ENCODE peak calls at places on chromosomes 16 and 17, in seven cellular contexts. One of them, this sample, is unnamed.

GRCh38 chr17:68198931-68199836 is 48.7 kb upstream of the AMZ2 start:
- DNase-seq in fibroblast of lung: no peak
- DNase-seq in psoas muscle: no peak
- DNase-seq in cardiac muscle cell: peak
- DNase-seq in AG04450: no peak
- DNase-seq in brain microvascular endothelial cell: no peak
- DNase-seq in fibroblast of villous mesenchyme: no peak
- DNase-seq in this sample: no peak

GRCh38 chr16:679808-680624 is at the start of gene STUB1:
- DNase-seq in brain microvascular endothelial cell: peak
- DNase-seq in fibroblast of lung: peak
- DNase-seq in AG04450: peak
- DNase-seq in fibroblast of villous mesenchyme: peak
- DNase-seq in cardiac muscle cell: peak
- DNase-seq in psoas muscle: peak
- DNase-seq in this sample: peak

GRCh38 chr16:9650284-9650683 is 531.9 kb downstream of the GRIN2A start:
- DNase-seq in brain microvascular endothelial cell: no peak
- DNase-seq in fibroblast of villous mesenchyme: no peak
- DNase-seq in cardiac muscle cell: peak
- DNase-seq in fibroblast of lung: no peak
- DNase-seq in AG04450: no peak
- DNase-seq in psoas muscle: no peak
- DNase-seq in this sample: no peak

GRCh38 chr16:85420501-85421337 is 192.4 kb upstream of the GSE1 start:
- DNase-seq in brain microvascular endothelial cell: no peak
- DNase-seq in fibroblast of villous mesenchyme: peak
- DNase-seq in AG04450: no peak
- DNase-seq in fibroblast of lung: peak
- DNase-seq in cardiac muscle cell: peak
- DNase-seq in psoas muscle: peak
- DNase-seq in this sample: no peak

GRCh38 chr17:82531431-82531881 is 11.9 kb downstream of the FOXK2 start:
- DNase-seq in psoas muscle: no peak
- DNase-seq in fibroblast of lung: peak
- DNase-seq in AG04450: peak
- DNase-seq in fibroblast of villous mesenchyme: peak
- DNase-seq in cardiac muscle cell: no peak
- DNase-seq in brain microvascular endothelial cell: peak
- DNase-seq in this sample: no peak

GRCh38 chr17:75260679-75261335 is 599 bp downstream of the GGA3 start:
- DNase-seq in cardiac muscle cell: no peak
- DNase-seq in fibroblast of lung: no peak
- DNase-seq in psoas muscle: no peak
- DNase-seq in fibroblast of villous mesenchyme: no peak
- DNase-seq in AG04450: no peak
- DNase-seq in brain microvascular endothelial cell: no peak
- DNase-seq in this sample: no peak

GRCh38 chr17:81397314-81398169 is 2.3 kb downstream of the BAHCC1 start:
- DNase-seq in AG04450: no peak
- DNase-seq in cardiac muscle cell: peak
- DNase-seq in brain microvascular endothelial cell: no peak
- DNase-seq in psoas muscle: peak
- DNase-seq in fibroblast of villous mesenchyme: peak
- DNase-seq in fibroblast of lung: peak
- DNase-seq in this sample: no peak

GRCh38 chr17:69492410-69493071 is 78.0 kb downstream of the MAP2K6 start:
- DNase-seq in fibroblast of villous mesenchyme: peak
- DNase-seq in cardiac muscle cell: peak
- DNase-seq in psoas muscle: no peak
- DNase-seq in brain microvascular endothelial cell: peak
- DNase-seq in fibroblast of lung: peak
- DNase-seq in AG04450: peak
- DNase-seq in this sample: no peak

GRCh38 chr16:54431041-54431996 is 144.7 kb upstream of the IRX3 start:
- DNase-seq in AG04450: no peak
- DNase-seq in fibroblast of lung: peak
- DNase-seq in fibroblast of villous mesenchyme: peak
- DNase-seq in brain microvascular endothelial cell: no peak
- DNase-seq in psoas muscle: no peak
- DNase-seq in cardiac muscle cell: no peak
- DNase-seq in this sample: no peak

GRCh38 chr16:84458606-84459516 is 45.6 kb downstream of the MEAK7 start:
- DNase-seq in fibroblast of villous mesenchyme: no peak
- DNase-seq in brain microvascular endothelial cell: no peak
- DNase-seq in AG04450: no peak
- DNase-seq in fibroblast of lung: no peak
- DNase-seq in psoas muscle: no peak
- DNase-seq in cardiac muscle cell: no peak
- DNase-seq in this sample: no peak

GRCh38 chr16:9072806-9073341 is 18.6 kb upstream of the HAPSTR1 start:
- DNase-seq in fibroblast of villous mesenchyme: peak
- DNase-seq in fibroblast of lung: peak
- DNase-seq in AG04450: peak
- DNase-seq in cardiac muscle cell: no peak
- DNase-seq in psoas muscle: no peak
- DNase-seq in brain microvascular endothelial cell: peak
- DNase-seq in this sample: no peak

GRCh38 chr17:33273271-33273670 is 19.8 kb downstream of the ASIC2 start:
- DNase-seq in cardiac muscle cell: no peak
- DNase-seq in AG04450: no peak
- DNase-seq in brain microvascular endothelial cell: no peak
- DNase-seq in psoas muscle: no peak
- DNase-seq in fibroblast of lung: no peak
- DNase-seq in fibroblast of villous mesenchyme: no peak
- DNase-seq in this sample: no peak

GRCh38 chr16:21265104-21265825 is 12.8 kb downstream of the CRYM start:
- DNase-seq in psoas muscle: peak
- DNase-seq in fibroblast of villous mesenchyme: no peak
- DNase-seq in AG04450: no peak
- DNase-seq in cardiac muscle cell: no peak
- DNase-seq in brain microvascular endothelial cell: no peak
- DNase-seq in fibroblast of lung: no peak
- DNase-seq in this sample: no peak

GRCh38 chr16:4261557-4262172 is 11.2 kb downstream of the TFAP4 start:
- DNase-seq in AG04450: no peak
- DNase-seq in psoas muscle: peak
- DNase-seq in fibroblast of villous mesenchyme: peak
- DNase-seq in brain microvascular endothelial cell: no peak
- DNase-seq in fibroblast of lung: peak
- DNase-seq in cardiac muscle cell: peak
- DNase-seq in this sample: no peak

GRCh38 chr17:36544049-36544319 is 735 bp upstream of the GGNBP2 start:
- DNase-seq in fibroblast of villous mesenchyme: no peak
- DNase-seq in psoas muscle: peak
- DNase-seq in AG04450: no peak
- DNase-seq in cardiac muscle cell: peak
- DNase-seq in fibroblast of lung: peak
- DNase-seq in brain microvascular endothelial cell: peak
- DNase-seq in this sample: peak

GRCh38 chr16:81567987-81568748 is 123.6 kb downstream of the CMIP start:
- DNase-seq in fibroblast of lung: peak
- DNase-seq in AG04450: no peak
- DNase-seq in brain microvascular endothelial cell: no peak
- DNase-seq in fibroblast of villous mesenchyme: peak
- DNase-seq in psoas muscle: no peak
- DNase-seq in cardiac muscle cell: no peak
- DNase-seq in this sample: peak

GRCh38 chr17:63189082-63189481 is 223.0 kb downstream of the TANC2 start:
- DNase-seq in brain microvascular endothelial cell: no peak
- DNase-seq in fibroblast of villous mesenchyme: peak
- DNase-seq in fibroblast of lung: peak
- DNase-seq in cardiac muscle cell: no peak
- DNase-seq in psoas muscle: no peak
- DNase-seq in AG04450: no peak
- DNase-seq in this sample: no peak

GRCh38 chr17:43445009-43445589 is 38.7 kb upstream of the DHX8 start:
- DNase-seq in fibroblast of villous mesenchyme: no peak
- DNase-seq in brain microvascular endothelial cell: no peak
- DNase-seq in cardiac muscle cell: no peak
- DNase-seq in psoas muscle: no peak
- DNase-seq in fibroblast of lung: no peak
- DNase-seq in AG04450: no peak
- DNase-seq in this sample: no peak

GRCh38 chr17:73309727-73310555 is 1.9 kb downstream of the CDC42EP4 start:
- DNase-seq in fibroblast of villous mesenchyme: no peak
- DNase-seq in fibroblast of lung: no peak
- DNase-seq in psoas muscle: no peak
- DNase-seq in brain microvascular endothelial cell: no peak
- DNase-seq in AG04450: no peak
- DNase-seq in cardiac muscle cell: no peak
- DNase-seq in this sample: no peak

GRCh38 chr17:62572488-62573469 is 54.7 kb upstream of the MRC2 start:
- DNase-seq in brain microvascular endothelial cell: peak
- DNase-seq in fibroblast of villous mesenchyme: no peak
- DNase-seq in cardiac muscle cell: no peak
- DNase-seq in fibroblast of lung: peak
- DNase-seq in psoas muscle: no peak
- DNase-seq in AG04450: no peak
- DNase-seq in this sample: no peak

GRCh38 chr16:81693047-81693446 is 86.0 kb upstream of the PLCG2 start:
- DNase-seq in psoas muscle: no peak
- DNase-seq in AG04450: no peak
- DNase-seq in fibroblast of villous mesenchyme: peak
- DNase-seq in cardiac muscle cell: no peak
- DNase-seq in fibroblast of lung: peak
- DNase-seq in brain microvascular endothelial cell: peak
- DNase-seq in this sample: no peak

GRCh38 chr17:67200727-67201301 is 44.2 kb downstream of the HELZ start:
- DNase-seq in fibroblast of villous mesenchyme: no peak
- DNase-seq in cardiac muscle cell: no peak
- DNase-seq in psoas muscle: no peak
- DNase-seq in brain microvascular endothelial cell: no peak
- DNase-seq in fibroblast of lung: no peak
- DNase-seq in AG04450: no peak
- DNase-seq in this sample: no peak

GRCh38 chr17:50835563-50836231 is at the start of gene WFIKKN2:
- DNase-seq in psoas muscle: no peak
- DNase-seq in cardiac muscle cell: no peak
- DNase-seq in fibroblast of villous mesenchyme: no peak
- DNase-seq in brain microvascular endothelial cell: no peak
- DNase-seq in AG04450: no peak
- DNase-seq in fibroblast of lung: no peak
- DNase-seq in this sample: no peak
- H3K4me3 ChIP-seq in psoas muscle: peak
- H3K4me3 ChIP-seq in cardiac muscle cell: no peak
- H3K4me3 ChIP-seq in fibroblast of villous mesenchyme: peak
- H3K4me3 ChIP-seq in brain microvascular endothelial cell: peak
- H3K4me3 ChIP-seq in AG04450: peak
- H3K4me3 ChIP-seq in fibroblast of lung: peak
- H3K4me3 ChIP-seq in this sample: no peak

GRCh38 chr17:39364236-39365025 is 37.0 kb downstream of the FBXL20 start:
- DNase-seq in psoas muscle: no peak
- DNase-seq in brain microvascular endothelial cell: no peak
- DNase-seq in fibroblast of villous mesenchyme: peak
- DNase-seq in cardiac muscle cell: no peak
- DNase-seq in fibroblast of lung: peak
- DNase-seq in AG04450: no peak
- DNase-seq in this sample: no peak
- TF ChIP-seq CTCF in psoas muscle: no peak
- TF ChIP-seq CTCF in brain microvascular endothelial cell: no peak
- TF ChIP-seq CTCF in fibroblast of villous mesenchyme: no peak
- TF ChIP-seq CTCF in cardiac muscle cell: no peak
- TF ChIP-seq CTCF in fibroblast of lung: no peak
- TF ChIP-seq CTCF in AG04450: no peak
- TF ChIP-seq CTCF in this sample: no peak

DNA sequence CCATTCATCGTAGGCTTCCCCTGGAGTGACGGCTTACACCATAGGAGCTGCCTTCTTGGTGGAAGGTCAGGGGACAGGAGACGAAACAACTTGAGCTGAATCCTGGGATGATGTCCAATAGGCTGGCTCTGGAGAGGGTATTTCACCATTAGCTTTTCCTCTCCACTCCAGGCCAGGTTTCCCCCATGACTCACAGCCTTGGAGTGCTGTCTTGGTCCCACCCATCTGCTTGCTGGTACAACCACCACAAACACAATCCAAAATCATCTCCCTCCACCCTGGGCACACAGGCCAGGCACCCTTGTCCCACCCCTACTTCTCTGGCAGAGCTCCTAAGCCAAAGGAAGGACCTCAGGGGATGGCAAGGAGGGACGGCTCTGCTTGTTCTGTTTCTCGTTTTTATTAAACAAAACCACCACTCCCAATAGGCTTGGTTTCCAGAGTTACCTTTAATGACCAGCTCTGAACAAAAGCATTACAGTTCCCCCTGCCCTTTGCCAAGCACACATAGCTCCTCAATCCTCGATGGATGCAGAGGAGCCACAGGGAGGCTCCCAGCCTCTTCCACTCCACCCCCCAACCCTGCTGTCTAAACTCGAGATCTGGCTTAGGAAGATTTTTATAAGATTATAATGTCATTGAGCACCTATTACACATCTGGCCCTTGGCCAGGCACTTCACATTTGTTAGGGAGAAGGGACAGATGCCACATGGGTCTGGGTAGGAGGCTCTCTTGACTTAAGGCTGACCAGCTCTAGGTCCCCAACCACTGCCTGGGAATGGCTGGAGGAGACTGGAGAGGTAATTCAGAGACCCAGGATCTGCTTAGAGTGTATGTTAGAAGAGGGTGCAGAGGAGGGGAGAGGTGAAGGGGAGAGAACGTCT is 13.3 kb downstream of the CAVIN1 start:
- DNase-seq in cardiac muscle cell: no peak
- DNase-seq in fibroblast of villous mesenchyme: peak
- DNase-seq in AG04450: peak
- DNase-seq in psoas muscle: peak
- DNase-seq in brain microvascular endothelial cell: peak
- DNase-seq in fibroblast of lung: peak
- DNase-seq in this sample: peak
- H3K4me3 ChIP-seq in cardiac muscle cell: no peak
- H3K4me3 ChIP-seq in fibroblast of villous mesenchyme: no peak
- H3K4me3 ChIP-seq in AG04450: peak
- H3K4me3 ChIP-seq in psoas muscle: peak
- H3K4me3 ChIP-seq in brain microvascular endothelial cell: no peak
- H3K4me3 ChIP-seq in fibroblast of lung: no peak
- H3K4me3 ChIP-seq in this sample: no peak

GRCh38 chr17:50114849-50115357 is 15.1 kb downstream of the SAMD14 start:
- DNase-seq in psoas muscle: no peak
- DNase-seq in fibroblast of lung: peak
- DNase-seq in AG04450: no peak
- DNase-seq in brain microvascular endothelial cell: peak
- DNase-seq in fibroblast of villous mesenchyme: peak
- DNase-seq in cardiac muscle cell: peak
- DNase-seq in this sample: no peak

GRCh38 chr17:50118076-50118827 is 11.7 kb downstream of the SAMD14 start:
- DNase-seq in AG04450: no peak
- DNase-seq in cardiac muscle cell: no peak
- DNase-seq in fibroblast of villous mesenchyme: no peak
- DNase-seq in psoas muscle: no peak
- DNase-seq in brain microvascular endothelial cell: no peak
- DNase-seq in fibroblast of lung: no peak
- DNase-seq in this sample: no peak

GRCh38 chr17:50118828-50119218 is 11.1 kb downstream of the SAMD14 start:
- DNase-seq in AG04450: no peak
- DNase-seq in cardiac muscle cell: no peak
- DNase-seq in fibroblast of villous mesenchyme: no peak
- DNase-seq in brain microvascular endothelial cell: no peak
- DNase-seq in fibroblast of lung: no peak
- DNase-seq in psoas muscle: no peak
- DNase-seq in this sample: no peak

GRCh38 chr17:50115744-50116143 is 14.2 kb downstream of the SAMD14 start:
- DNase-seq in AG04450: no peak
- DNase-seq in psoas muscle: no peak
- DNase-seq in fibroblast of villous mesenchyme: no peak
- DNase-seq in fibroblast of lung: no peak
- DNase-seq in brain microvascular endothelial cell: no peak
- DNase-seq in cardiac muscle cell: no peak
- DNase-seq in this sample: no peak

GRCh38 chr17:50117202-50118040 is 12.5 kb downstream of the SAMD14 start:
- DNase-seq in cardiac muscle cell: peak
- DNase-seq in AG04450: no peak
- DNase-seq in fibroblast of lung: peak
- DNase-seq in psoas muscle: peak
- DNase-seq in fibroblast of villous mesenchyme: peak
- DNase-seq in brain microvascular endothelial cell: no peak
- DNase-seq in this sample: no peak
- TF ChIP-seq CTCF in cardiac muscle cell: peak
- TF ChIP-seq CTCF in AG04450: peak
- TF ChIP-seq CTCF in fibroblast of lung: peak
- TF ChIP-seq CTCF in psoas muscle: peak
- TF ChIP-seq CTCF in fibroblast of villous mesenchyme: peak
- TF ChIP-seq CTCF in brain microvascular endothelial cell: peak
- TF ChIP-seq CTCF in this sample: peak